ENCODE peak calls at places on chromosomes 4 and X, in eight cellular contexts. Y, S, K, A, I, Q, H and V are unnamed samples.

GRCh38 chr4:72567821-72568620 is 1.0 kb downstream of the ADAMTS3 start:
- DNase-seq in Y (peak; percentile 93), S (peak; percentile 54), K (peak; percentile 24), A (peak; percentile 64), I (peak; percentile 87), Q (peak; percentile 93), H (peak; percentile 84), V (peak; percentile 78)

GRCh38 chr4:152729466-152729865 is 49.7 kb upstream of the TMEM154 start:
- DNase-seq in Y (peak; percentile 47), S (no peak), K (peak; percentile 50), A (no peak), I (no peak), Q (peak; percentile 70), H (no peak), V (no peak)

GRCh38 chrX:25442501-25442900 is 426.7 kb upstream of the ARX start:
- DNase-seq in Y (no peak), S (no peak), K (no peak), A (no peak), I (no peak), Q (no peak), H (no peak), V (no peak)

GRCh38 chr4:89836031-89836777 is 757 bp downstream of the SNCA start:
- DNase-seq in Y (no peak), S (peak; percentile 42), K (no peak), A (peak; percentile 71), I (no peak), Q (peak; percentile 9), H (peak; percentile 24), V (no peak)

GRCh38 chrX:47210661-47211425 is 7.6 kb upstream of the CDK16 start:
- DNase-seq in Y (no peak), S (no peak), K (no peak), A (no peak), I (no peak), Q (no peak), H (no peak), V (no peak)

GRCh38 chrX:38804481-38805293 is 3.4 kb downstream of the MID1IP1 start:
- DNase-seq in Y (no peak), S (peak; percentile 22), K (no peak), A (peak; percentile 42), I (peak; percentile 74), Q (peak; percentile 42), H (peak; percentile 20), V (no peak)

GRCh38 chr4:53937918-53938317 is 126.5 kb downstream of the CHIC2 start:
- DNase-seq in Y (peak; percentile 96), S (peak; percentile 40), K (peak; percentile 62), A (no peak), I (no peak), Q (peak; percentile 75), H (peak; percentile 43), V (no peak)

GRCh38 chr4:3112979-3113469 is 38.5 kb downstream of the HTT start:
- DNase-seq in Y (peak; percentile 53), S (peak; percentile 20), K (no peak), A (no peak), I (no peak), Q (peak; percentile 36), H (no peak), V (no peak)

GRCh38 chr4:48787031-48787430 is 7.0 kb upstream of the FRYL start:
- DNase-seq in Y (no peak), S (no peak), K (no peak), A (no peak), I (no peak), Q (no peak), H (peak; percentile 25), V (no peak)

GRCh38 chr4:4182835-4183568 is 43.7 kb downstream of the OTOP1 start:
- DNase-seq in Y (no peak), S (peak; percentile 23), K (no peak), A (no peak), I (no peak), Q (peak; percentile 28), H (no peak), V (no peak)

GRCh38 chr4:40310225-40310624 is 24.9 kb upstream of the CHRNA9 start:
- DNase-seq in Y (no peak), S (no peak), K (no peak), A (no peak), I (no peak), Q (no peak), H (no peak), V (no peak)

GRCh38 chrX:153061732-153062131 is 5.5 kb downstream of the PNMA3 start:
- DNase-seq in Y (peak; percentile 61), S (no peak), K (no peak), A (no peak), I (no peak), Q (peak; percentile 32), H (no peak), V (no peak)

GRCh38 chr4:103443324-103443723 is 245.2 kb upstream of the CENPE start:
- DNase-seq in Y (no peak), S (no peak), K (no peak), A (no peak), I (no peak), Q (no peak), H (no peak), V (peak; percentile 15)

GRCh38 chr4:183554346-183554686 is 49.5 kb downstream of the ING2 start:
- DNase-seq in Y (no peak), S (no peak), K (no peak), A (no peak), I (no peak), Q (no peak), H (no peak), V (no peak)

GRCh38 chrX:105315301-105315700 is 94.8 kb upstream of the TEX13A start:
- DNase-seq in Y (no peak), S (no peak), K (no peak), A (no peak), I (no peak), Q (peak; percentile 23), H (no peak), V (no peak)

GRCh38 chrX:8988456-8988855 is 45.5 kb downstream of the FAM9B start:
- DNase-seq in Y (peak; percentile 45), S (no peak), K (no peak), A (no peak), I (no peak), Q (peak; percentile 65), H (peak; percentile 54), V (peak; percentile 4)

GRCh38 chrX:77442728-77443127 is 4.5 kb upstream of the FGF16 start:
- DNase-seq in Y (peak; percentile 95), S (peak; percentile 96), K (peak; percentile 37), A (no peak), I (no peak), Q (peak; percentile 41), H (no peak), V (peak; percentile 29)

GRCh38 chr4:88138561-88138960 is 19.9 kb downstream of the ABCG2 start:
- DNase-seq in Y (peak; percentile 83), S (peak; percentile 64), K (peak; percentile 74), A (no peak), I (no peak), Q (peak; percentile 75), H (no peak), V (peak; percentile 29)

GRCh38 chr4:181147421-181147951 is 1095.7 kb upstream of the TENM3 start:
- DNase-seq in Y (no peak), S (no peak), K (no peak), A (no peak), I (no peak), Q (no peak), H (no peak), V (no peak)

GRCh38 chr4:170227928-170228327 is 138.2 kb upstream of the AADAT start:
- DNase-seq in Y (no peak), S (no peak), K (no peak), A (no peak), I (no peak), Q (no peak), H (no peak), V (no peak)
- TF ChIP-seq CTCF in Y (no peak), S (no peak), K (no peak), A (no peak), I (no peak), Q (no peak), H (no peak), V (no peak)

GRCh38 chr4:1578301-1578781 is 105.8 kb downstream of the FAM53A start:
- DNase-seq in Y (no peak), S (no peak), K (no peak), A (no peak), I (no peak), Q (no peak), H (no peak), V (no peak)
- H3K4me3 ChIP-seq in Y (no peak overlapping the region), S (no peak overlapping the region), K (peak overlapping the region; percentile 62), A (peak overlapping the region; percentile 69), I (peak overlapping the region; percentile 93), Q (no peak overlapping the region), H (no peak overlapping the region), V (no peak overlapping the region)

GRCh38 chr4:145098675-145099037 is 545 bp downstream of the ABCE1 start:
- DNase-seq in Y (peak; percentile 76), S (peak; percentile 82), K (no peak), A (no peak), I (peak; percentile 74), Q (peak; percentile 57), H (no peak), V (peak; percentile 29)

GRCh38 chr4:145099653-145100052 is 1.5 kb downstream of the ABCE1 start:
- DNase-seq in Y (peak; percentile 46), S (peak; percentile 52), K (no peak), A (no peak), I (no peak), Q (peak; percentile 16), H (no peak), V (no peak)

GRCh38 chr4:145101091-145101490 is 3.0 kb downstream of the ABCE1 start:
- DNase-seq in Y (no peak), S (no peak), K (no peak), A (no peak), I (no peak), Q (peak; percentile 3), H (no peak), V (no peak)

GRCh38 chr4:145097331-145097820 is 620 bp downstream of the ANAPC10 start:
- DNase-seq in Y (no peak), S (no peak), K (no peak), A (no peak), I (no peak), Q (no peak), H (no peak), V (no peak)

DNA sequence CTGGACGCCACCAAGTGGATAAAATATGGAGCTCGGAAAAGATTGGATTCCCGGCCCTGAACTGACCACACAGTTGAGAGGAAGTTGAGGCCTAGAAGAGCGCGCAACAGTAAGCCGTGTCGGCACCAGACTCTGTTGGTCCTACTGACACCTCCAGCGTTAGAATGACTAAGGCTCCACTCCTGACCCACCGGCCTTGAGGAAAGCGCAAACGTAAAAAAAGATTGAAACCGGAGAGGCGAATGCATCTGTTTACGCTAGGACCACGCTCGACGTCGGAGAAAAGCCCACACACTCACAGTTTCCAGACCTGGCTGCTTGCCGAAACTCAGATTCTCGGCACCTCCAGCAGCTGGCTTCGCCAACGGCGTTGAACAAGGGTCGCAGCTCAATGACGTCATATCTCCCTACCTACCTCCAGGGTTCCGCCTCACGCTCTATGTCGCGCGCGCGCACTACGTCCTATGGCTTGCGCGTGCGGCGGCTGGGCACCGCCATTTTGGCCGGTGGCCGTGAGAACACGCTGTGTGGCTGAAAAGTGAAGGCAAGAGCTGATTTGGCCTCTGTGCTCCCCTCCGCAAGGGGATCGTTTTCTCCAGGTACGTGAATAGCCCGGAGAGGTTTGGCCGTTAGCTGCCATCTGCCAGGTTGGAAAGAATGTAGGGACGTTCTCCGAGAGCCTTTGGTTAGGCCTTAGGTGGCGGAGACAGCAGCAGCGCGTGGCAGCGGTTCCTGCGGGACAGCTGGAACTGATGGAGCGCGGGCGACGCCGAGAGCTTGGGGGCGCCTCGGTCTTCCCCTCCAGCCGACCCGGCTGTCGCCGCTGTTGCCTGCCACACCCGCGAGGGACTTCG is at the start of the genes ABCE1 and ANAPC10:
- DNase-seq in Y (peak; percentile 98), S (peak; percentile 98), K (peak; percentile 91), A (peak; percentile 93), I (peak; percentile 95), Q (peak; percentile 99), H (peak; percentile 96), V (peak; percentile 98)
- TF ChIP-seq CTCF in Y (peak; percentile 50), S (no peak), K (peak; percentile 41), A (peak; percentile 31), I (no peak), Q (peak; percentile 38), H (peak; percentile 14), V (peak; percentile 36)

GRCh38 chr4:139460565-139460964 is 6.6 kb downstream of the RAB33B start:
- DNase-seq in Y (no peak), S (no peak), K (no peak), A (no peak), I (no peak), Q (no peak), H (no peak), V (no peak)
- H3K4me3 ChIP-seq in Y (no peak overlapping the region), S (no peak overlapping the region), K (no peak overlapping the region), A (no peak overlapping the region), I (no peak overlapping the region), Q (no peak overlapping the region), H (no peak overlapping the region), V (no peak overlapping the region)